ENCODE peak calls at places on chromosomes 4 and X, in eight cellular contexts. Z, V, U, J, X, R, W and H are unnamed samples.

GRCh38 chr4:173039617-173040176 is 128.9 kb upstream of the GALNT7 start:
- DNase-seq in Z (no peak), V (peak), U (no peak), J (no peak), X (no peak), R (no peak), W (no peak), H (no peak)

GRCh38 chr4:57102050-57102564 is 8.1 kb downstream of the IGFBP7 start:
- DNase-seq in Z (no peak), V (no peak), U (no peak), J (no peak), X (peak), R (peak), W (no peak), H (peak)

GRCh38 chr4:6324999-6325790 is 55.5 kb downstream of the WFS1 start:
- DNase-seq in Z (no peak), V (no peak), U (peak), J (no peak), X (no peak), R (no peak), W (no peak), H (peak)

GRCh38 chrX:46262299-46262698 is 282.9 kb downstream of the ZNF674 start:
- DNase-seq in Z (no peak), V (no peak), U (no peak), J (no peak), X (no peak), R (no peak), W (no peak), H (no peak)

GRCh38 chr4:95998311-95998710 is 158.4 kb downstream of the PDHA2 start:
- DNase-seq in Z (no peak), V (no peak), U (no peak), J (no peak), X (no peak), R (peak), W (no peak), H (no peak)

GRCh38 chrX:56248492-56248891 is 16.3 kb downstream of the KLF8 start:
- DNase-seq in Z (peak), V (peak), U (peak), J (no peak), X (peak), R (peak), W (peak), H (peak)

GRCh38 chr4:167606551-167606950 is 372.3 kb upstream of the SPOCK3 start:
- DNase-seq in Z (no peak), V (no peak), U (no peak), J (no peak), X (no peak), R (no peak), W (no peak), H (no peak)

GRCh38 chr4:77566148-77566547 is 39.5 kb upstream of the CXCL13 start:
- DNase-seq in Z (no peak), V (no peak), U (no peak), J (no peak), X (no peak), R (no peak), W (no peak), H (no peak)

GRCh38 chrX:118502121-118502794 is 6.6 kb downstream of the DOCK11 start:
- DNase-seq in Z (no peak), V (no peak), U (no peak), J (no peak), X (no peak), R (no peak), W (no peak), H (no peak)

GRCh38 chr4:5478116-5478515 is 230.2 kb downstream of the EVC2 start:
- DNase-seq in Z (no peak), V (no peak), U (no peak), J (no peak), X (no peak), R (no peak), W (no peak), H (no peak)

GRCh38 chr4:173539986-173540385 is 10.0 kb upstream of the HAND2 start:
- DNase-seq in Z (no peak), V (no peak), U (no peak), J (no peak), X (no peak), R (no peak), W (no peak), H (no peak)